ENCODE peak calls at places on chromosomes 4 and X, in ten cellular contexts. U is cardiac muscle cell; N is heart right ventricle; G is testis; J is spleen; E is CD4-positive, alpha-beta memory T cell; O is CD8-positive, alpha-beta memory T cell; Z is CD8-positive, alpha-beta T cell; X is OCI-LY7; D is A549. H is an unnamed sample. For H3K9me3, the result is how much of the 10 kb centered on the place peaks cover.

GRCh38 chr4:17781072-17781830 is at the start of gene FAM184B:
- DNase-seq in U (peak), N (no peak), D (no peak), X (no peak), O (no peak), Z (no peak), J (peak), E (no peak), G (no peak), H (no peak)

GRCh38 chrX:39984191-39984956 is 113.4 kb downstream of the BCOR start:
- DNase-seq in N (no peak), G (no peak), X (no peak), D (no peak), O (no peak), Z (no peak), J (no peak), U (peak), E (no peak), H (peak)

GRCh38 chr4:86498560-86499166 is 95.5 kb upstream of the PTPN13 start:
- DNase-seq in X (peak), U (peak), N (peak), O (no peak), G (peak), E (peak), J (no peak), D (peak), Z (no peak), H (peak)

GRCh38 chr4:34183916-34184315 is 2060.4 kb downstream of the ARAP2 start:
- DNase-seq in X (no peak), G (no peak), U (no peak), O (no peak), Z (no peak), E (no peak), N (no peak), D (no peak), J (no peak), H (no peak)

GRCh38 chr4:41256740-41257256 is at the start of gene UCHL1:
- DNase-seq in E (no peak), G (peak), O (no peak), J (no peak), D (peak), Z (no peak), U (peak), N (no peak), X (peak), H (peak)

GRCh38 chr4:86032476-86033022 is 327.3 kb downstream of the MAPK10 start:
- DNase-seq in X (no peak), U (peak), N (no peak), D (no peak), J (no peak), G (no peak), E (no peak), Z (no peak), O (no peak), H (no peak)

GRCh38 chr4:138488527-138488926 is 246.4 kb upstream of the SLC7A11 start:
- DNase-seq in U (peak), D (no peak), G (no peak), N (no peak), O (no peak), X (no peak), J (no peak), E (no peak), Z (no peak), H (no peak)

GRCh38 chrX:43716696-43717095 is 60.6 kb downstream of the MAOA start:
- DNase-seq in X (no peak), Z (no peak), J (no peak), E (no peak), N (no peak), G (no peak), U (no peak), D (no peak), O (no peak), H (no peak)

GRCh38 chr4:73067971-73068394 is 1.5 kb downstream of the COX18 start:
- DNase-seq in G (no peak), O (no peak), Z (no peak), U (peak), E (peak), N (no peak), X (peak), J (no peak), D (no peak), H (no peak)

GRCh38 chr4:118270492-118270891 is 82.3 kb downstream of the PRSS12 start:
- DNase-seq in N (no peak), U (peak), J (no peak), O (no peak), Z (no peak), D (peak), X (peak), E (peak), G (no peak), H (no peak)

GRCh38 chrX:133171962-133172708 is 46.0 kb downstream of the TFDP3 start:
- DNase-seq in Z (no peak), D (peak), N (no peak), G (no peak), U (peak), O (no peak), E (no peak), X (peak), J (no peak), H (no peak)

GRCh38 chr4:44674471-44674870 is 3.7 kb upstream of the GUF1 start:
- DNase-seq in U (peak), X (no peak), G (no peak), J (no peak), N (no peak), O (no peak), E (no peak), Z (no peak), D (no peak), H (no peak)

GRCh38 chr4:55469979-55470378 is 74.2 kb downstream of the TMEM165 start:
- DNase-seq in E (no peak), G (no peak), D (no peak), O (no peak), Z (no peak), J (no peak), X (no peak), U (no peak), N (no peak), H (no peak)

GRCh38 chr4:139317635-139318034 is 15.4 kb upstream of the NDUFC1 start:
- DNase-seq in N (no peak), G (no peak), E (no peak), X (no peak), Z (no peak), O (no peak), J (no peak), U (no peak), D (no peak), H (no peak)

GRCh38 chr4:25310066-25310824 is 2.3 kb upstream of the ZCCHC4 start:
- DNase-seq in E (no peak), U (no peak), N (no peak), X (peak), O (no peak), G (no peak), Z (no peak), J (no peak), D (no peak), H (no peak)

GRCh38 chrX:108165349-108166111 is 74.0 kb downstream of the ATG4A start:
- DNase-seq in X (no peak), Z (no peak), E (no peak), G (peak), U (peak), N (no peak), D (peak), J (no peak), O (no peak), H (peak)

GRCh38 chr4:169050308-169050707 is 40.3 kb upstream of the CBR4 start:
- DNase-seq in J (no peak), N (peak), G (peak), E (no peak), D (no peak), Z (no peak), X (no peak), O (no peak), U (peak), H (no peak)

GRCh38 chr4:155761916-155762315 is 3.1 kb downstream of the GUCY1B1 start:
- DNase-seq in X (no peak), J (no peak), E (no peak), U (no peak), N (no peak), D (no peak), Z (no peak), O (no peak), G (no peak), H (no peak)

GRCh38 chrX:5915783-5916182 is 312.9 kb downstream of the NLGN4X start:
- DNase-seq in E (no peak), U (no peak), D (no peak), O (no peak), N (no peak), G (no peak), J (no peak), Z (no peak), X (no peak), H (no peak)

GRCh38 chr4:38003628-38004027 is 43.4 kb downstream of the PTTG2 start:
- DNase-seq in G (no peak), D (no peak), Z (no peak), U (no peak), X (no peak), N (no peak), J (no peak), E (no peak), O (no peak), H (no peak)

GRCh38 chr4:91958651-91959050 is 345.1 kb upstream of the GRID2 start:
- DNase-seq in U (peak), N (no peak), X (no peak), G (no peak), J (no peak), D (no peak), O (no peak), E (no peak), Z (no peak), H (no peak)

GRCh38 chr4:40280586-40280985 is 54.5 kb upstream of the CHRNA9 start:
- DNase-seq in J (no peak), X (peak), O (no peak), G (no peak), D (no peak), Z (no peak), E (no peak), U (no peak), N (no peak), H (no peak)

GRCh38 chr4:68175562-68176155 is 46.0 kb upstream of the TMPRSS11F start:
- DNase-seq in J (no peak), O (no peak), U (peak), X (peak), E (peak), N (peak), G (peak), D (peak), Z (no peak), H (peak)

GRCh38 chrX:2500091-2500680 is 590 bp downstream of the DHRSX start:
- DNase-seq in N (peak), J (peak), O (peak), Z (no peak), E (peak), G (peak), U (peak), X (peak), D (peak), H (peak)

GRCh38 chr4:187944179-187944578 is 51.4 kb upstream of the ZFP42 start:
- DNase-seq in O (no peak), J (no peak), Z (no peak), E (no peak), N (no peak), D (no peak), G (no peak), U (no peak), X (no peak), H (no peak)

GRCh38 chr4:98446499-98447375 is 185.6 kb downstream of the RAP1GDS1 start:
- DNase-seq in D (no peak), E (peak), X (peak), G (no peak), N (no peak), U (peak), Z (peak), O (peak), J (peak), H (no peak)

GRCh38 chr4:22203436-22204011 is 255.0 kb upstream of the KCNIP4 start:
- DNase-seq in D (no peak), Z (no peak), G (no peak), U (peak), O (no peak), N (no peak), E (no peak), X (no peak), J (no peak), H (no peak)

GRCh38 chrX:153537526-153538295 is 20.3 kb downstream of the ATP2B3 start:
- DNase-seq in U (no peak), N (no peak), X (no peak), D (no peak), G (no peak), O (no peak), Z (no peak), J (no peak), E (no peak), H (peak)

GRCh38 chr4:37008199-37008598 is 236.3 kb upstream of the NWD2 start:
- DNase-seq in N (no peak), J (no peak), E (no peak), U (peak), Z (no peak), X (peak), D (peak), O (no peak), G (no peak), H (no peak)

GRCh38 chr4:148056879-148057278 is 325.0 kb downstream of the ARHGAP10 start:
- DNase-seq in J (peak), U (peak), N (peak), X (peak), E (peak), G (peak), Z (peak), O (peak), D (no peak), H (no peak)

GRCh38 chrX:48474127-48474526 is 1.9 kb upstream of the FTSJ1 start:
- DNase-seq in E (no peak), X (peak), J (no peak), O (no peak), N (no peak), D (no peak), U (no peak), G (no peak), Z (no peak), H (peak)

GRCh38 chr4:98113005-98113404 is 30.3 kb downstream of the STPG2 start:
- DNase-seq in D (no peak), O (no peak), N (peak), U (peak), E (no peak), Z (no peak), G (no peak), X (peak), J (no peak), H (peak)

GRCh38 chrX:140393507-140393906 is 111.4 kb downstream of the SOX3 start:
- DNase-seq in D (no peak), J (no peak), O (no peak), N (no peak), E (no peak), U (no peak), X (no peak), G (no peak), Z (no peak), H (no peak)

GRCh38 chr4:1194028-1194900 is 21.9 kb upstream of the SPON2 start:
- DNase-seq in Z (no peak), D (no peak), O (no peak), X (no peak), J (peak), G (peak), N (peak), E (no peak), U (peak), H (no peak)

GRCh38 chrX:110287605-110288004 is 30.3 kb downstream of the AMMECR1 start:
- DNase-seq in G (no peak), O (no peak), Z (no peak), D (no peak), X (no peak), N (no peak), J (no peak), U (peak), E (no peak), H (no peak)

GRCh38 chr4:174669278-174669677 is 147.0 kb upstream of the HPGD start:
- DNase-seq in Z (no peak), N (no peak), G (no peak), E (no peak), O (no peak), D (peak), X (no peak), J (no peak), U (peak), H (no peak)

GRCh38 chr4:11805837-11806236 is 377.1 kb upstream of the HS3ST1 start:
- DNase-seq in G (no peak), D (peak), E (no peak), O (no peak), N (no peak), U (peak), X (peak), Z (no peak), J (no peak), H (no peak)

GRCh38 chr4:169063441-169063840 is 53.4 kb upstream of the CBR4 start:
- DNase-seq in X (no peak), D (no peak), J (no peak), Z (no peak), G (no peak), U (peak), E (no peak), O (no peak), N (no peak), H (no peak)

GRCh38 chr4:121477079-121477478 is 96.3 kb upstream of the QRFPR start:
- DNase-seq in Z (no peak), X (no peak), G (no peak), U (no peak), E (no peak), N (no peak), O (no peak), J (no peak), D (no peak), H (no peak)

GRCh38 chr4:13626492-13627184 is 887 bp downstream of the BOD1L1 start:
- DNase-seq in E (no peak), U (no peak), X (no peak), D (no peak), Z (no peak), N (no peak), J (no peak), G (peak), O (no peak), H (no peak)

GRCh38 chrX:1205681-1206611 is 6.5 kb downstream of the CRLF2 start:
- DNase-seq in E (peak), U (peak), X (peak), O (no peak), J (peak), N (peak), G (peak), Z (peak), D (peak), H (no peak)
- H3K4me3 ChIP-seq in E (peak), U (peak), X (peak), O (peak), J (peak), N (peak), G (peak), Z (peak), D (peak), H (peak)

GRCh38 chr4:138935-139334 is 14.6 kb downstream of the ZNF718 start:
- DNase-seq in N (no peak), E (no peak), D (no peak), G (no peak), X (no peak), Z (no peak), J (no peak), U (no peak), O (no peak), H (no peak)

DNA sequence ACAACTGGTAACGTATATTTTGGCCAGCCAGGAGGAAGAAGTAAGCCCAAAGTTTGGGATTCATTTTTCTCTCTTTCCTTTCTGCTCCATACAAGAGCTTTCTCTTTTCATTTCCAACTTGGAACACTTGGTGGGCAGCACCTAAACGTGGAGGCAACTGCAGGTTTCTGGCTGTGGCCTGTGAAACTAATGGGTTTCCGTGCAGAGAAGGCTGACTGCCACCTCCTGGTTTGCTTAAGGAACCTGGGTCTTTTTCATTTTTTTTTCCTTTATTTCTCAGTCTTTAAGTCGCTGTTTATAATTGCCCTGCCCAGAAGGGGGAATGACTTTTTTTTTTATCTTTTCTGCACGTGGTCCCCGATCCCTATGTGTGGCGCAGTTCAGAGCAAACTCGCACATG is 15.4 kb downstream of the ZNF718 start:
- DNase-seq in X (no peak), Z (no peak), N (no peak), D (no peak), E (no peak), U (no peak), J (no peak), O (no peak), G (no peak), H (no peak)
- H3K9me3 ChIP-seq in X (half or more), Z (half or more), N (half or more), D (half or more), E (under half), U (under half), J (half or more), O (under half), G (under half), H (under half)

GRCh38 chr4:26779674-26780073 is 81.0 kb upstream of the STIM2 start:
- DNase-seq in U (peak), E (no peak), D (no peak), J (no peak), N (peak), O (no peak), G (no peak), X (no peak), Z (no peak), H (no peak)

GRCh38 chr4:26779224-26779623 is 81.4 kb upstream of the STIM2 start:
- DNase-seq in Z (no peak), X (no peak), U (no peak), G (no peak), N (no peak), O (no peak), E (no peak), J (no peak), D (no peak), H (no peak)

GRCh38 chr4:26782830-26783202 is 77.8 kb upstream of the STIM2 start:
- DNase-seq in J (no peak), G (no peak), X (no peak), O (no peak), N (no peak), U (no peak), Z (no peak), D (no peak), E (no peak), H (no peak)

GRCh38 chr4:26782168-26782829 is 78.3 kb upstream of the STIM2 start:
- DNase-seq in Z (no peak), G (no peak), J (no peak), D (no peak), O (no peak), X (no peak), N (no peak), E (no peak), U (peak), H (no peak)

DNA sequence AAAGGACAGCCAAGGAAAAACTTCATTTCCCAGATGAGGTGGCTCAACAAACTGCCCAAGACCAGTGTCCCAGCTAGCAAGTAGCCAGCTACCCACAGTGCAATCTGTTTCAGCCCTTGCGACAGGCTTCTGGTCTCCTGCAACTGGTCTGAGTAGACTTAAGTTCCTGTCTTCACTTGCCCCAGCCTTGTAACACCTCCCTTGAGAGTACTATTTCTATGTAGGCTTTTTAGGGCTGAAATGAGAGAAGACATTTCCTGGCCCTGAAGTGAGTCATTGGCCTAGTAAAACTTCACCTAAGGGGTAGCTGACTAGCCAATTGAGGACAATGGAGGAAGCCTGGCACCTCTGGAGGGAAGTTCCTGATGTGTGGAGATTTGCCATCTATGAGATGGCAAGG is 80.1 kb upstream of the STIM2 start:
- DNase-seq in O (no peak), E (no peak), U (peak), X (peak), N (no peak), D (no peak), Z (no peak), G (no peak), J (no peak), H (no peak)
- H3K27ac ChIP-seq in O (no peak), E (no peak), U (no peak), X (no peak), N (no peak), D (no peak), Z (no peak), G (no peak), J (no peak), H (no peak)

DNA sequence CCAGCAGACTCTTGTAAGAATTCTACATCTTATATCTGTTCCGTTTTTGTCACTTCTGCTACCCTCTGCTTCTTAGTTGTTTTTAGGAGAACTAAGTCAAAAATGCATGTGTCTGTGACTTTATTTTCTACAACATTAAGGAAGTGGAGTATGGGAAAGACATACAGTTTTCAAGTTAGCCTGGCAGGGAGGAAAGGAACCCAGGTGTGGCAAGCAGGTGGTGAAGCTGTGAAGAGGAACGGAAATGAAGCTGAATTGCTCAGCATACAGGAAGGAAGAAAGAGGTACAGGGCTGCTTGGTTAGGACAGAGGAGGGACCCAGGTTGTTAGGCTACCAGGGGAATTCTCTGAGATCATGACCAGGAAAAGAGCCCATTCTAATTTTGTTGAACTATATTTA is 9.4 kb downstream of the GPRIN3 start:
- DNase-seq in O (peak), J (no peak), D (no peak), N (no peak), E (peak), G (no peak), U (no peak), X (peak), Z (peak), H (no peak)
- H3K4me3 ChIP-seq in O (peak), J (peak), D (peak), N (no peak), E (peak), G (no peak), U (no peak), X (peak), Z (peak), H (no peak)

GRCh38 chr4:183384983-183385382 is 59.5 kb upstream of the CDKN2AIP start:
- DNase-seq in D (no peak), G (no peak), J (no peak), O (no peak), N (no peak), E (no peak), U (no peak), X (no peak), Z (no peak), H (no peak)
- H3K9me3 ChIP-seq in D (under half), G (under half), J (under half), O (under half), N (under half), E (under half), U (under half), X (under half), Z (under half), H (under half)